ENCODE peak calls at places on chromosomes 11 and 22, in eight cellular contexts. H is skeletal muscle cell, U is WTC11, Z is ACHN, A is hepatic stellate cell, N is T-helper 1 cell, G is germinal center, W is adipocyte. O is an unnamed sample.

GRCh38 chr11:121104223-121104831 is 3.3 kb downstream of the TECTA start:
- DNase-seq in U (peak; percentile 52), A (no peak), W (no peak), N (no peak), G (no peak), Z (no peak), H (no peak), O (no peak)

GRCh38 chr22:19360862-19361261 is 69.3 kb upstream of the CLTCL1 start:
- DNase-seq in W (no peak), H (no peak), Z (no peak), G (no peak), N (no peak), U (no peak), A (no peak), O (no peak)

GRCh38 chr11:47606731-47607130 is 12.5 kb upstream of the C1QTNF4 start:
- DNase-seq in H (peak; percentile 31), U (no peak), A (peak; percentile 46), Z (no peak), N (no peak), W (no peak), G (no peak), O (no peak)

GRCh38 chr11:117743121-117743815 is 53.7 kb downstream of the DSCAML1 start:
- DNase-seq in H (no peak), Z (peak; percentile 8), G (no peak), A (no peak), U (no peak), N (no peak), W (no peak), O (no peak)

GRCh38 chr11:47105541-47105940 is 71.1 kb downstream of the ARFGAP2 start:
- DNase-seq in H (no peak), Z (no peak), G (no peak), A (no peak), U (no peak), W (no peak), N (no peak), O (no peak)

GRCh38 chr11:4480577-4481539 is 1.6 kb upstream of the OR52K1 start:
- DNase-seq in W (peak; percentile 22), H (peak; percentile 8), Z (no peak), N (no peak), G (no peak), U (no peak), A (no peak), O (peak; percentile 26)

GRCh38 chr22:35995772-35996171 is 32.9 kb downstream of the RBFOX2 start:
- DNase-seq in N (no peak), Z (no peak), H (peak; percentile 91), U (no peak), W (peak; percentile 98), G (no peak), A (peak; percentile 67), O (peak; percentile 95)

GRCh38 chr11:75342966-75343870 is 8.2 kb downstream of the ARRB1 start:
- DNase-seq in N (no peak), A (no peak), W (no peak), U (peak; percentile 32), G (no peak), Z (no peak), H (no peak), O (no peak)

GRCh38 chr11:127574528-127574927 is 574.0 kb upstream of the KIRREL3 start:
- DNase-seq in N (no peak), Z (no peak), A (no peak), G (no peak), W (no peak), U (no peak), H (no peak), O (no peak)

GRCh38 chr11:73298233-73298632 is 9.8 kb upstream of the ARHGEF17 start:
- DNase-seq in H (no peak), N (no peak), A (no peak), W (no peak), U (no peak), Z (no peak), G (no peak), O (no peak)

GRCh38 chr11:95445746-95446333 is 214.8 kb upstream of the SESN3 start:
- DNase-seq in U (peak; percentile 17), A (no peak), W (no peak), G (no peak), Z (no peak), N (no peak), H (no peak), O (no peak)

GRCh38 chr11:1736447-1736992 is 13.9 kb downstream of the IFITM10 start:
- DNase-seq in H (no peak), G (no peak), N (no peak), Z (no peak), A (no peak), W (no peak), U (no peak), O (no peak)

GRCh38 chr22:23315341-23315917 is 135.1 kb downstream of the BCR start:
- DNase-seq in A (peak; percentile 64), H (peak; percentile 24), G (peak; percentile 51), Z (peak; percentile 65), U (peak; percentile 83), W (peak; percentile 75), N (peak; percentile 15), O (peak; percentile 66)

GRCh38 chr11:24900524-24900923 is 403.7 kb downstream of the LUZP2 start:
- DNase-seq in A (no peak), W (peak; percentile 41), U (no peak), N (no peak), Z (no peak), G (no peak), H (no peak), O (no peak)

GRCh38 chr11:116517584-116517983 is 255.2 kb downstream of the BUD13 start:
- DNase-seq in A (no peak), W (no peak), G (no peak), U (no peak), N (no peak), H (no peak), Z (no peak), O (no peak)

GRCh38 chr11:123157995-123158394 is 37.1 kb downstream of the CLMP start:
- DNase-seq in W (no peak), N (no peak), U (no peak), Z (no peak), H (no peak), A (no peak), G (no peak), O (no peak)

GRCh38 chr11:72744474-72744873 is 7.7 kb downstream of the ARAP1 start:
- DNase-seq in W (no peak), N (no peak), Z (no peak), H (no peak), A (no peak), U (no peak), G (peak; percentile 41), O (no peak)

GRCh38 chr11:4677948-4678347 is 19.7 kb downstream of the OR51E2 start:
- DNase-seq in W (no peak), Z (no peak), A (no peak), H (no peak), U (no peak), N (no peak), G (no peak), O (no peak)

GRCh38 chr11:16604784-16605439 is 133.5 kb upstream of the C11orf58 start:
- DNase-seq in W (peak; percentile 73), H (no peak), A (peak; percentile 61), Z (peak; percentile 51), G (peak; percentile 28), U (peak; percentile 50), N (no peak), O (no peak)

GRCh38 chr11:92978226-92979111 is 9.0 kb downstream of the MTNR1B start:
- DNase-seq in U (no peak), N (no peak), Z (no peak), W (no peak), H (no peak), G (no peak), A (no peak), O (no peak)

GRCh38 chr11:57485217-57486007 is 25.1 kb downstream of the RTN4RL2 start:
- DNase-seq in Z (no peak), G (no peak), U (no peak), A (no peak), W (no peak), H (peak; percentile 62), N (no peak), O (no peak)

GRCh38 chr22:24054356-24054755 is 43.3 kb downstream of the CABIN1 start:
- DNase-seq in Z (no peak), N (no peak), U (no peak), H (no peak), A (no peak), W (peak; percentile 45), G (no peak), O (no peak)

GRCh38 chr11:118406599-118407166 is 5.3 kb downstream of the ATP5MG start:
- DNase-seq in H (no peak), W (peak; percentile 22), A (no peak), G (peak; percentile 63), N (no peak), Z (no peak), U (no peak), O (peak; percentile 15)

O was measured in AG08395.